ENCODE peak calls at places on chromosome 2, in four cellular contexts. O, T, P and D are unnamed samples.

GRCh38 chr2:144479138-144479537 is 40.8 kb downstream of the ZEB2 start:
- DNase-seq in O (peak; percentile 66), T (peak; percentile 46), P (no peak), D (no peak)

GRCh38 chr2:28639836-28640235 is 111.8 kb upstream of the PPP1CB start:
- DNase-seq in O (no peak), T (no peak), P (peak; percentile 61), D (peak; percentile 38)

GRCh38 chr2:96256611-96257113 is 9.1 kb downstream of the TMEM127 start:
- DNase-seq in O (no peak), T (no peak), P (peak; percentile 50), D (no peak)

GRCh38 chr2:200687938-200688920 is 102.4 kb downstream of the AOX1 start:
- DNase-seq in O (no peak), T (no peak), P (no peak), D (no peak)

GRCh38 chr2:120612471-120612870 is 123.2 kb upstream of the GLI2 start:
- DNase-seq in O (no peak), T (no peak), P (no peak), D (no peak)

GRCh38 chr2:142140434-142140845 is 9.6 kb upstream of the LRP1B start:
- DNase-seq in O (peak; percentile 57), T (peak; percentile 2), P (no peak), D (peak; percentile 72)

GRCh38 chr2:209901187-209901586 is 101.3 kb upstream of the RPE start:
- DNase-seq in O (no peak), T (no peak), P (no peak), D (no peak)

GRCh38 chr2:160427629-160428424 is 65.8 kb downstream of the RBMS1 start:
- DNase-seq in O (peak; percentile 95), T (no peak), P (no peak), D (peak; percentile 76)

GRCh38 chr2:179273461-179273962 is 8.9 kb upstream of the SESTD1 start:
- DNase-seq in O (peak; percentile 49), T (no peak), P (no peak), D (no peak)

GRCh38 chr2:86809481-86810121 is 18.9 kb upstream of the CD8A start:
- DNase-seq in O (no peak), T (no peak), P (no peak), D (no peak)

GRCh38 chr2:72147303-72147970 is at the start of gene CYP26B1:
- DNase-seq in O (no peak), T (no peak), P (peak; percentile 60), D (peak; percentile 66)

GRCh38 chr2:191740776-191741175 is 62.8 kb downstream of the NABP1 start:
- DNase-seq in O (peak; percentile 39), T (no peak), P (no peak), D (no peak)

GRCh38 chr2:50401772-50402653 is 629.9 kb downstream of the NRXN1 start:
- DNase-seq in O (peak; percentile 42), T (peak; percentile 80), P (peak; percentile 50), D (peak; percentile 52)

GRCh38 chr2:71884303-71885042 is 263.2 kb downstream of the CYP26B1 start:
- DNase-seq in O (peak; percentile 76), T (no peak), P (no peak), D (peak; percentile 42)

GRCh38 chr2:74051504-74051903 is 66.8 kb downstream of the TET3 start:
- DNase-seq in O (no peak), T (no peak), P (no peak), D (peak; percentile 60)

GRCh38 chr2:16656087-16656486 is 9.5 kb downstream of the CYRIA start:
- DNase-seq in O (no peak), T (no peak), P (no peak), D (no peak)

GRCh38 chr2:132811148-132811915 is 141.3 kb upstream of the LYPD1 start:
- DNase-seq in O (no peak), T (no peak), P (no peak), D (no peak)

GRCh38 chr2:209496586-209496982 is 72.7 kb downstream of the MAP2 start:
- DNase-seq in O (peak; percentile 40), T (no peak), P (no peak), D (no peak)

GRCh38 chr2:172467382-172467781 is 40.0 kb downstream of the ITGA6 start:
- DNase-seq in O (no peak), T (no peak), P (no peak), D (no peak)

GRCh38 chr2:200171761-200172482 is 134.6 kb upstream of the SPATS2L start:
- DNase-seq in O (peak; percentile 45), T (no peak), P (no peak), D (peak; percentile 26)

GRCh38 chr2:120647487-120647886 is 88.2 kb upstream of the GLI2 start:
- DNase-seq in O (peak; percentile 63), T (no peak), P (no peak), D (no peak)

GRCh38 chr2:221969087-221969829 is 329.5 kb downstream of the PAX3 start:
- DNase-seq in O (peak; percentile 69), T (peak; percentile 16), P (no peak), D (peak; percentile 59)

GRCh38 chr2:127097471-127097765 is 9.5 kb downstream of the BIN1 start:
- DNase-seq in O (no peak), T (no peak), P (peak; percentile 61), D (no peak)

GRCh38 chr2:184646177-184646576 is 47.8 kb downstream of the ZNF804A start:
- DNase-seq in O (peak; percentile 47), T (no peak), P (no peak), D (peak; percentile 87)

GRCh38 chr2:188303363-188304031 is 11.8 kb downstream of the GULP1 start:
- DNase-seq in O (peak; percentile 68), T (peak; percentile 61), P (no peak), D (peak; percentile 90)

GRCh38 chr2:126890962-126891450 is 7.7 kb upstream of the TEX51 start:
- DNase-seq in O (no peak), T (no peak), P (no peak), D (no peak)

GRCh38 chr2:167187910-167188595 is 299.8 kb downstream of the XIRP2 start:
- DNase-seq in O (no peak), T (no peak), P (no peak), D (no peak)

GRCh38 chr2:109256921-109257320 is 127.9 kb downstream of the SH3RF3 start:
- DNase-seq in O (peak; percentile 73), T (no peak), P (peak; percentile 85), D (no peak)

GRCh38 chr2:156908825-156909224 is 348.7 kb upstream of the GALNT5 start:
- DNase-seq in O (peak; percentile 85), T (no peak), P (no peak), D (no peak)

GRCh38 chr2:241582328-241582727 is 23.8 kb downstream of the BOK start:
- DNase-seq in O (no peak), T (no peak), P (no peak), D (no peak)

GRCh38 chr2:183868707-183869106 is 729.6 kb upstream of the ZNF804A start:
- DNase-seq in O (peak; percentile 25), T (no peak), P (no peak), D (peak; percentile 26)

GRCh38 chr2:74985983-74986382 is 27.5 kb downstream of the POLE4 start:
- DNase-seq in O (no peak), T (no peak), P (no peak), D (peak; percentile 77)

GRCh38 chr2:65955259-65955658 is 479.7 kb upstream of the MEIS1 start:
- DNase-seq in O (no peak), T (no peak), P (no peak), D (no peak)

GRCh38 chr2:218897394-218898108 is 16.9 kb downstream of the WNT10A start:
- DNase-seq in O (no peak), T (no peak), P (no peak), D (no peak)

GRCh38 chr2:36376319-36376765 is 20.8 kb downstream of the CRIM1 start:
- DNase-seq in O (peak; percentile 65), T (no peak), P (peak; percentile 92), D (peak; percentile 91)

GRCh38 chr2:28713582-28714292 is 37.9 kb upstream of the PPP1CB start:
- DNase-seq in O (peak; percentile 42), T (no peak), P (no peak), D (no peak)

GRCh38 chr2:58072102-58072501 is 25.5 kb downstream of the VRK2 start:
- DNase-seq in O (no peak), T (no peak), P (no peak), D (no peak)

GRCh38 chr2:217186152-217186551 is 326.3 kb upstream of the TNP1 start:
- DNase-seq in O (no peak), T (no peak), P (peak; percentile 72), D (no peak)

GRCh38 chr2:152539424-152539823 is 177.8 kb downstream of the PRPF40A start:
- DNase-seq in O (no peak), T (no peak), P (no peak), D (no peak)
- H3K4me1 ChIP-seq in O (peaks cover 12% of the 10 kb centered on the region), T (no peaks in the 10 kb centered on the region), P (peaks cover 13% of the 10 kb centered on the region), D (peaks cover 14% of the 10 kb centered on the region)

GRCh38 chr2:60495226-60495625 is 58.2 kb downstream of the BCL11A start:
- DNase-seq in O (no peak), T (no peak), P (no peak), D (no peak)
- H3K4me1 ChIP-seq in O (no peaks in the 10 kb centered on the region), T (peaks cover 7% of the 10 kb centered on the region), P (peaks cover 15% of the 10 kb centered on the region), D (no peaks in the 10 kb centered on the region)

DNA sequence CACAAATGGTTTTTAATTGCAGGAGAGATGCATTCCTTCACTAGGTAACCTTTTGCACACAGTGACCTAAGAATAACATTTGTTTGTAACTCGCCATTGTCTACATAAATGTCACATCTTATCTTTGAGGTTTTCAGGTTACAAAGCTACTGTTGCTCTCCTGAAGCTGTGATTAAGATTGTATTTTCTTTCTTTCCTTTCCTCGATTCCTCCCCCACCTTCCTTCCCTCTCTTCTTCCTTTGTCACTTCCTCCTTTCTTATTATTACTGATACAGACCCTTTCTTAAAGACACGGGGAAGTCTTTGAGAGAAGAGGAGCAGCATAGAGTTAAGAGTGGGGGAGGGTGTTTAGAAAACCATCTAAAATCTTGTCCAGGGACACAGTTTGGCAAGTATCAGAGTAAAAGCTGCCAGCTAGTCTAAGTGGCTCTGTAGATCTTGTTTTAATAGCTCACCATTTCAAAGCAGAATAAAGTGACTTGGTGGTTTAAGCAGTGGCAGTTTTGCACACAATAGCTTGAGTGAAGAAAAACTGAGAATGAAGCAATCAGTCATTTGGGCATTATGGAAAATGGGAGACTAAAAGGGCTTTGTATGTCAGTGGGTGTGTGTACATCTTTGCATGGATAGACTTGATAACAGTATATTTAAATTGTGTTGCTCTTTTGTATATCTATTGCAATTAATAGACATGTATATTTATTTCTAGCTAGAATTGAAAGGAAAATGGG is 10.9 kb downstream of the CERS6 start:
- DNase-seq in O (no peak), T (no peak), P (no peak), D (no peak)
- H3K4me1 ChIP-seq in O (peaks cover 2% of the 10 kb centered on the region), T (peaks cover 2% of the 10 kb centered on the region), P (peaks cover 43% of the 10 kb centered on the region), D (no peaks in the 10 kb centered on the region)

DNA sequence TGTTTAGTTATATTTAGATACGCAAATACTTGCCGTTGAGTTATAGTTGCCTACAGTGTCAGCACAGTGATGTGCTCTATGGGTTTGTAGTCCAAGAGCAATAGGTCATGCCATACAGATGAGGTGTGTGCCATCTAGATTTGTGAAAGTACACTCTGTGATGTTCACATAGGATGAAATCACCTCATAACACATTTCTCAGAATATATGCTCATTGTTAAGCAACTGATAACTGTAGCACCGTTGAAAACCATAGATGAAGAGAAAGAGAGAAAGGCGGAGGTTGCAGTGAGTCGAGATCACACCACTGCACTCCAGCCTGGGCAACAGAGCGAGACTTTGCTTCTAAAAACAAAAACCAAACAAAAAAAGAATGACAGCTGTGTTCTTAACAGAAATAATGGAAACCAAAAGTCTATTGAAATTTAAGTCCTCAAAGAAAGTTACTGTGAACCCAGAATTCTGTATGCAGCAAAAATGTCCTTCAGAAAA is 9.5 kb downstream of the DGKD start:
- DNase-seq in O (no peak), T (no peak), P (no peak), D (no peak)
- H3K4me1 ChIP-seq in O (no peaks in the 10 kb centered on the region), T (peaks cover 2% of the 10 kb centered on the region), P (peaks cover 21% of the 10 kb centered on the region), D (no peaks in the 10 kb centered on the region)

GRCh38 chr2:181128199-181128598 is 147.8 kb downstream of the UBE2E3 start:
- DNase-seq in O (no peak), T (no peak), P (no peak), D (no peak)
- H3K4me1 ChIP-seq in O (no peaks in the 10 kb centered on the region), T (no peaks in the 10 kb centered on the region), P (no peaks in the 10 kb centered on the region), D (no peaks in the 10 kb centered on the region)